ENCODE peak calls at places on chromosomes 2 and 18, in five cellular contexts. V is PC-9, L is neural progenitor cell, P is GM23248, X is SK-N-SH. O is an unnamed sample. For H3K9me3 and H4K20me1, the result is how much of the 10 kb centered on the place peaks cover.

GRCh38 chr2:99472327-99472960 is 17.4 kb downstream of the REV1 start:
- DNase-seq in L (no peak), X (no peak), P (no peak), V (no peak), O (no peak)

GRCh38 chr2:3423492-3424170 is 44.1 kb downstream of the TRAPPC12 start:
- DNase-seq in X (peak), L (peak), P (peak), V (peak), O (peak)

GRCh38 chr2:134027980-134028379 is 225.9 kb upstream of the MGAT5 start:
- DNase-seq in X (no peak), L (no peak), V (no peak), P (no peak), O (no peak)

GRCh38 chr2:43391159-43391876 is 164.9 kb upstream of the ZFP36L2 start:
- DNase-seq in X (no peak), L (no peak), P (no peak), V (no peak), O (no peak)

GRCh38 chr2:217186565-217187218 is 326.8 kb upstream of the TNP1 start:
- DNase-seq in V (no peak), X (no peak), L (no peak), P (no peak), O (no peak)

GRCh38 chr2:172481507-172482262 is 54.3 kb downstream of the ITGA6 start:
- DNase-seq in P (no peak), L (no peak), X (no peak), V (no peak), O (no peak)

GRCh38 chr2:157415632-157416101 is 28.2 kb downstream of the CYTIP start:
- DNase-seq in V (no peak), X (no peak), P (no peak), L (no peak), O (no peak)

GRCh38 chr2:226172314-226172713 is 627.3 kb downstream of the IRS1 start:
- DNase-seq in X (no peak), P (no peak), V (no peak), L (no peak), O (no peak)

GRCh38 chr2:174682578-174683391 is 81.5 kb downstream of the CHRNA1 start:
- DNase-seq in L (peak), V (no peak), P (peak), X (peak), O (no peak)

GRCh38 chr2:204608261-204608660 is 63.0 kb downstream of the PARD3B start:
- DNase-seq in P (peak), X (no peak), V (no peak), L (no peak), O (no peak)

GRCh38 chr2:179909845-179910734 is 48.7 kb upstream of the ZNF385B start:
- DNase-seq in V (no peak), P (no peak), L (no peak), X (no peak), O (no peak)

GRCh38 chr18:30280861-30281470 is 761.6 kb downstream of the DSC3 start:
- DNase-seq in L (peak), P (peak), X (peak), V (peak), O (peak)

GRCh38 chr2:238067939-238068338 is 7.1 kb downstream of the SCLY start:
- DNase-seq in L (no peak), P (no peak), V (no peak), X (no peak), O (no peak)

GRCh38 chr2:119659601-119660342 is 19.2 kb upstream of the TMEM177 start:
- DNase-seq in P (peak), L (peak), V (peak), X (peak), O (peak)

GRCh38 chr2:196259507-196260481 is 88.4 kb upstream of the STK17B start:
- DNase-seq in V (no peak), X (no peak), L (no peak), P (peak), O (no peak)

GRCh38 chr18:33729556-33729955 is 151.5 kb downstream of the ASXL3 start:
- DNase-seq in L (no peak), X (no peak), P (no peak), V (no peak), O (no peak)

GRCh38 chr2:104969564-104969963 is 68.3 kb upstream of the MRPS9 start:
- DNase-seq in V (no peak), P (no peak), L (peak), X (no peak), O (peak)

GRCh38 chr2:175048275-175048674 is 43.1 kb upstream of the CHN1 start:
- DNase-seq in V (no peak), X (no peak), L (no peak), P (no peak), O (no peak)

GRCh38 chr2:233466991-233467603 is 99.5 kb downstream of the USP40 start:
- DNase-seq in X (no peak), L (no peak), V (no peak), P (no peak), O (no peak)

GRCh38 chr18:56516769-56517168 is 121.6 kb downstream of the TXNL1 start:
- DNase-seq in V (no peak), L (no peak), X (no peak), P (peak), O (no peak)

GRCh38 chr2:62340981-62341624 is 145.2 kb downstream of the B3GNT2 start:
- DNase-seq in P (peak), L (no peak), X (peak), V (peak), O (no peak)
- H3K4me3 ChIP-seq in P (no peak), L (no peak), X (no peak), V (no peak), O (no peak)

GRCh38 chr2:102149243-102149642 is 6.7 kb downstream of the IL1R1 start:
- DNase-seq in V (no peak), L (no peak), X (no peak), P (no peak), O (no peak)

GRCh38 chr2:102149644-102150455 is 7.3 kb downstream of the IL1R1 start:
- DNase-seq in P (no peak), V (no peak), X (no peak), L (no peak), O (no peak)

GRCh38 chr2:102145939-102146338 is 3.4 kb downstream of the IL1R1 start:
- DNase-seq in V (no peak), P (no peak), X (no peak), L (no peak), O (no peak)

GRCh38 chr2:102145107-102145506 is 2.6 kb downstream of the IL1R1 start:
- DNase-seq in V (no peak), P (no peak), L (no peak), X (no peak), O (no peak)

GRCh38 chr2:102147935-102148334 is 5.4 kb downstream of the IL1R1 start:
- DNase-seq in V (no peak), X (no peak), P (peak), L (no peak), O (no peak)
- H3K9me3 ChIP-seq in V (under half), X (under half), P (under half), L (under half), O (under half)

GRCh38 chr2:199916980-199917379 is 5.9 kb downstream of the C2orf69 start:
- DNase-seq in P (no peak), V (no peak), L (no peak), X (no peak), O (peak)
- H4K20me1 ChIP-seq in P (under half), V (under half), L (under half), X (under half), O (under half)

GRCh38 chr2:165471349-165471975 is 2.0 kb downstream of the CSRNP3 start:
- DNase-seq in L (no peak), V (no peak), P (no peak), X (peak), O (no peak)
- H3K4me3 ChIP-seq in L (peak), V (no peak), P (no peak), X (peak), O (no peak)

O was measured in OCI-LY7.